ENCODE peak calls at places on chromosome 4, in four cellular contexts. Q, R, C and N are unnamed samples.

GRCh38 chr4:154506253-154506652 is 14.7 kb upstream of the DCHS2 start:
- DNase-seq in Q (no peak), R (no peak), C (peak; percentile 13), N (peak; percentile 72)

GRCh38 chr4:7414046-7414445 is 20.7 kb downstream of the PSAPL1 start:
- DNase-seq in Q (no peak), R (no peak), C (no peak), N (no peak)

GRCh38 chr4:13108096-13108495 is 376.0 kb downstream of the RAB28 start:
- DNase-seq in Q (no peak), R (no peak), C (no peak), N (no peak)

GRCh38 chr4:155248002-155248896 is 39.8 kb downstream of the NPY2R start:
- DNase-seq in Q (no peak), R (peak; percentile 15), C (no peak), N (no peak)

GRCh38 chr4:151673913-151674520 is 86.8 kb downstream of the GATB start:
- DNase-seq in Q (no peak), R (no peak), C (no peak), N (no peak)

GRCh38 chr4:8698341-8699062 is 105.9 kb downstream of the CPZ start:
- DNase-seq in Q (no peak), R (no peak), C (no peak), N (no peak)

GRCh38 chr4:82469776-82470345 is 39.5 kb downstream of the ENOPH1 start:
- DNase-seq in Q (no peak), R (no peak), C (peak; percentile 70), N (no peak)

GRCh38 chr4:148207074-148207473 is 235.1 kb downstream of the NR3C2 start:
- DNase-seq in Q (no peak), R (no peak), C (no peak), N (no peak)

GRCh38 chr4:153447175-153447887 is 18.8 kb upstream of the TMEM131L start:
- DNase-seq in Q (no peak), R (no peak), C (peak; percentile 83), N (no peak)

GRCh38 chr4:108891921-108892320 is 129.1 kb upstream of the ETNPPL start:
- DNase-seq in Q (no peak), R (no peak), C (no peak), N (no peak)

GRCh38 chr4:167025651-167026050 is 208.6 kb downstream of the SPOCK3 start:
- DNase-seq in Q (no peak), R (no peak), C (no peak), N (no peak)

GRCh38 chr4:13907255-13907751 is 279.8 kb upstream of the BOD1L1 start:
- DNase-seq in Q (no peak), R (no peak), C (peak; percentile 99), N (no peak)

GRCh38 chr4:127291316-127291715 is 341.4 kb upstream of the INTU start:
- DNase-seq in Q (no peak), R (no peak), C (no peak), N (no peak)

GRCh38 chr4:10035130-10035529 is 13.8 kb upstream of the SLC2A9 start:
- DNase-seq in Q (no peak), R (no peak), C (no peak), N (no peak)

GRCh38 chr4:84389406-84389805 is 109.7 kb downstream of the NKX6-1 start:
- DNase-seq in Q (no peak), R (no peak), C (no peak), N (no peak)

GRCh38 chr4:112183252-112183651 is 38.0 kb downstream of the FAM241A start:
- DNase-seq in Q (no peak), R (no peak), C (peak; percentile 30), N (no peak)

GRCh38 chr4:149711588-149711987 is 104.1 kb downstream of the IQCM start:
- DNase-seq in Q (no peak), R (no peak), C (no peak), N (no peak)

GRCh38 chr4:169727616-169728015 is 30.1 kb downstream of the HPF1 start:
- DNase-seq in Q (no peak), R (no peak), C (no peak), N (no peak)

GRCh38 chr4:17884063-17884462 is 73.3 kb downstream of the NCAPG start:
- DNase-seq in Q (no peak), R (no peak), C (peak; percentile 61), N (no peak)

GRCh38 chr4:155620637-155621036 is 46.0 kb upstream of the GUCY1A1 start:
- DNase-seq in Q (no peak), R (no peak), C (peak; percentile 51), N (no peak)

GRCh38 chr4:59091376-59092142 is 1981.4 kb upstream of the IGFBP7 start:
- DNase-seq in Q (no peak), R (no peak), C (no peak), N (no peak)

GRCh38 chr4:61204353-61204752 is 4.2 kb downstream of the ADGRL3 start:
- DNase-seq in Q (no peak), R (no peak), C (peak; percentile 52), N (no peak)

GRCh38 chr4:20629180-20630115 is 70.8 kb upstream of the PACRGL start:
- DNase-seq in Q (no peak), R (no peak), C (no peak), N (no peak)

GRCh38 chr4:52904421-52904820 is 42.3 kb downstream of the RASL11B start:
- DNase-seq in Q (no peak), R (no peak), C (peak; percentile 66), N (no peak)

GRCh38 chr4:69323284-69323683 is 43.0 kb downstream of the UGT2B28 start:
- DNase-seq in Q (no peak), R (no peak), C (no peak), N (no peak)

GRCh38 chr4:145852256-145852839 is 86.3 kb downstream of the ZNF827 start:
- DNase-seq in Q (no peak), R (no peak), C (no peak), N (no peak)

DNA sequence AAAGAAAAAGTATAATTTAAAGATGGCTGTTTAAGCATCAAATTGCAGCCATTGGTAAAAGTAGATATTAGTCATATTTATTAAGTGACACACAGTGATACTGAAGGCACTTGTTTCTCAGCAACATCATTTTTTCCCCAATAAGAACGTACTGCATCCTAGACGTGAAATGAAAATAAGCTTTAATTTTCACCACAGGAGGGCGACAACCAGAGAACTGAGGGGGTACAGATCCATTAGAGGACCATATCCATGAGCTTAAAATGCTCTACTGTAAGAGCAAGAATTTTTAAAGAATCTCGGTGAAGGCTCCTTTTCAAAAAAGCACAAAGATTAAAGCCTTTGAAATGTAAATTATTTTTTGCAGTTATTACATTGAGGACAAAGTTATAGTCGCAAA is 33.4 kb downstream of the FRG1 start:
- DNase-seq in Q (no peak), R (no peak), C (no peak), N (peak; percentile 17)
- TF ChIP-seq CHD1 in Q (no peak), R (no peak), C (no peak), N (no peak)

GRCh38 chr4:15037923-15038541 is 35.8 kb downstream of the CPEB2 start:
- DNase-seq in Q (no peak), R (no peak), C (peak; percentile 22), N (no peak)

GRCh38 chr4:15031993-15032660 is 29.8 kb downstream of the CPEB2 start:
- DNase-seq in Q (no peak), R (no peak), C (peak; percentile 55), N (no peak)

GRCh38 chr4:15034071-15034764 is 31.9 kb downstream of the CPEB2 start:
- DNase-seq in Q (no peak), R (no peak), C (peak; percentile 68), N (no peak)

GRCh38 chr4:15031197-15031596 is 28.9 kb downstream of the CPEB2 start:
- DNase-seq in Q (no peak), R (no peak), C (peak; percentile 13), N (no peak)

DNA sequence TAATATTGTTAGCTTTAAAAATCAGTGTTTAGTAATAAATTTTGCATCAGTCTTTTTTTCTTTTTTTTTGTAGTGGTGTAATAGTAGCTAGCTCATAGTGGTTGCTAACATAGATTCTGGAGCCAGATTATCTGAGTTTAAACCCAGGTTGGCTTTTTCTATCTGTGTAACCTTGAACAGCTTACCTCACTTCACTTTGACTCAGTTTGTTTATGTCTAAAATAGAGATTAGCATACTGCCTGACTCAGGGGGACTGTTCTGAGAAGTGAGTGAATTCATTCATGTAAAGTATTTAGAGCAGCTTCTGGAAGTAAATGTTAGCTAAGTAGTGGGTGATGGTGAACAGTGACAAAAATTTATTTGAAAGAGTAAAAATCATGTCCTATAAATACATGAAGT is 32.9 kb downstream of the CPEB2 start:
- DNase-seq in Q (no peak), R (no peak), C (peak; percentile 70), N (no peak)
- TF ChIP-seq CHD1 in Q (no peak), R (no peak), C (no peak), N (no peak)

DNA sequence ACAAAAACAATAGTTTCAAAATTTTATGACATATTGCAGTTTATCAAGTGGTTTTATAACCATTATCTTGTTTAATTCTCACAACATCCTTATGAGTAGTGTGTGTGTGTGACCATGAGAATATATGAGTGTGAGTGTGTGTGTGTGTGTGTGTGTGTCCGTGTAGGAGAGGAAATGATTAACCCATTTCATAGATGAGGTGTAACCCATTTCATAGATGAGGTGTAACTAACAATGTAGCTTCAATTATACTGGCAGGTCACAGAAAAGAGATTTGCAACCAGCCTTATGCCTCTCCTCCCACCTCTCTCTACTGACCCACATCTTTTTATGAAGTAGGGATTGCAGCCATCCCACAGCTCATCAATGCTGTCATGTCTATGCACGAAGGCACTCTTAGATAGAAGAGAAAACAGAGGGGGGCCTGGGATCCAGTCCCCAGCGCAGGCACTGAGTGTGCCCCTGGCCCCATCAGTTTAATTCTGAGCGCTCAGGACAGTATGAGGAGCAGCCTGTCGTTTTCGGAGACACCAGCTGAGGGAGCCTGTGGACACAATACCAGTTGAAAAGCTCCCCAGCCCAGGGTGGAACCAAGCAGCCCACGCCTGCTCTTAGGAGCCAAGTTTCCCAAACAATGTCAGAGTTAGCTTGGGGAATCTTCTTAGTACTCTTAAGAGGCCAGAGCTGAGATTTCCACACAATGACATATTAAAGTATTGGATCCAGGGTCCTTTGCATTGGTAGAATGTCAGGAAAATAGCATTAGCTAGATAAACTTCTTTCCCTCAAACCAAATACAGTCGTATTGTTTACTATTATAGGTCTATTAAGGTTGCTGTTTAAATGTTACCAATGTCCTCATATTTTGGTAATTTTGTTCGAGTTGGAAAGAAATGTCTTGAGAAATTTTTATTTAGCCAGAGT is 88.6 kb downstream of the PALLD start:
- DNase-seq in Q (no peak), R (peak; percentile 53), C (peak; percentile 82), N (peak; percentile 49)
- TF ChIP-seq CHD1 in Q (no peak), R (no peak), C (no peak), N (no peak)

GRCh38 chr4:30620711-30621110 is 99.5 kb upstream of the PCDH7 start:
- DNase-seq in Q (no peak), R (no peak), C (no peak), N (no peak)
- TF ChIP-seq CHD1 in Q (no peak), R (no peak), C (no peak), N (no peak)

GRCh38 chr4:79852305-79852730 is 220.7 kb downstream of the ANTXR2 start:
- DNase-seq in Q (no peak), R (no peak), C (peak; percentile 81), N (peak; percentile 5)
- TF ChIP-seq CHD1 in Q (no peak), R (no peak), C (no peak), N (no peak)